ENCODE peak calls at places on chromosomes 13 and 19, in five cellular contexts. R is HuH-7.5, C is amniotic stem cell, I is substantia nigra, A is activated B cell treated with CpG ODN at 0.5 μM for 24 hours. W is an unnamed sample.

GRCh38 chr19:13790354-13790753 is 4.9 kb upstream of the ZSWIM4 start:
- DNase-seq in R (no peak), C (no peak), I (no peak), A (no peak), W (no peak)

GRCh38 chr13:76387561-76387960 is 498.6 kb downstream of the KCTD12 start:
- DNase-seq in R (no peak), C (no peak), I (no peak), A (no peak), W (no peak)

GRCh38 chr13:39527961-39528720 is 74.9 kb downstream of the LHFPL6 start:
- DNase-seq in R (no peak), C (peak; percentile 86), I (no peak), A (no peak), W (no peak)

GRCh38 chr19:52170863-52171320 is 529 bp downstream of the ZNF836 start:
- DNase-seq in R (no peak), C (no peak), I (no peak), A (peak; percentile 18), W (no peak)

GRCh38 chr19:11457115-11457514 is 21.7 kb downstream of the PRKCSH start:
- DNase-seq in R (no peak), C (no peak), I (peak; percentile 78), A (no peak), W (no peak)

GRCh38 chr13:33328691-33329090 is 43.1 kb upstream of the STARD13 start:
- DNase-seq in R (no peak), C (no peak), I (no peak), A (no peak), W (no peak)

GRCh38 chr13:94968040-94968756 is 255.9 kb upstream of the SOX21 start:
- DNase-seq in R (no peak), C (no peak), I (peak; percentile 54), A (no peak), W (peak; percentile 4)

GRCh38 chr19:49361438-49362047 is 673 bp downstream of the TEAD2 start:
- DNase-seq in R (peak; percentile 92), C (peak; percentile 42), I (no peak), A (no peak), W (no peak)

GRCh38 chr13:113634279-113635047 is 23.5 kb downstream of the ATP4B start:
- DNase-seq in R (no peak), C (no peak), I (no peak), A (no peak), W (no peak)

GRCh38 chr19:31214997-31215396 is 134.2 kb downstream of the TSHZ3 start:
- DNase-seq in R (no peak), C (no peak), I (no peak), A (no peak), W (no peak)

GRCh38 chr19:9075064-9075964 is 11.5 kb upstream of the OR1M1 start:
- DNase-seq in R (peak; percentile 18), C (peak; percentile 45), I (peak; percentile 2), A (no peak), W (no peak)

GRCh38 chr13:82323101-82323500 is 1559.2 kb downstream of the SLITRK1 start:
- DNase-seq in R (no peak), C (no peak), I (no peak), A (no peak), W (no peak)

GRCh38 chr13:76879211-76879875 is 6.9 kb downstream of the KCTD12 start:
- DNase-seq in R (no peak), C (no peak), I (peak; percentile 32), A (peak; percentile 26), W (peak; percentile 48)

GRCh38 chr19:53909471-53910169 is 542 bp downstream of the CACNG7 start:
- DNase-seq in R (no peak), C (no peak), I (no peak), A (no peak), W (no peak)

W was measured in GM06990.